ENCODE peak calls at places on chromosome 1, in nine cellular contexts. Q is H1, G is OCI-LY7, K is endothelial cell, J is A549, E is fibroblast of mammary gland, W is spleen, O is A673, U is GM13977. T is an unnamed sample.

GRCh38 chr1:66013371-66013770 is 220.7 kb downstream of the PDE4B start:
- DNase-seq in U (no peak), Q (no peak), K (no peak), O (no peak), G (no peak), E (no peak), J (no peak), W (no peak), T (no peak)

GRCh38 chr1:24555591-24556413 is at the start of gene NCMAP:
- DNase-seq in E (no peak), J (no peak), K (peak), O (no peak), Q (peak), G (peak), U (peak), W (peak), T (peak)

GRCh38 chr1:161195171-161195570 is 3.7 kb downstream of the ADAMTS4 start:
- DNase-seq in K (no peak), G (peak), J (no peak), O (no peak), E (no peak), W (peak), Q (no peak), U (no peak), T (no peak)

GRCh38 chr1:162538815-162539431 is 22.6 kb upstream of the UAP1 start:
- DNase-seq in J (no peak), K (no peak), Q (no peak), E (peak), O (peak), W (no peak), G (no peak), U (no peak), T (no peak)

GRCh38 chr1:192766009-192766625 is 42.7 kb upstream of the RGS2 start:
- DNase-seq in Q (no peak), W (no peak), G (no peak), O (no peak), J (no peak), U (no peak), E (no peak), K (no peak), T (no peak)

GRCh38 chr1:8495928-8496401 is 178.1 kb downstream of the SLC45A1 start:
- DNase-seq in O (no peak), W (no peak), J (no peak), G (peak), U (peak), K (no peak), E (peak), Q (no peak), T (no peak)

GRCh38 chr1:44507490-44508396 is 102.7 kb downstream of the RNF220 start:
- DNase-seq in J (no peak), G (no peak), O (no peak), U (no peak), K (no peak), W (no peak), Q (no peak), E (no peak), T (no peak)

GRCh38 chr1:60612790-60613189 is 469.6 kb upstream of the NFIA start:
- DNase-seq in Q (no peak), E (no peak), G (no peak), U (no peak), J (no peak), K (no peak), W (no peak), O (no peak), T (no peak)

GRCh38 chr1:36408479-36408878 is 10.8 kb upstream of the LSM10 start:
- DNase-seq in Q (no peak), U (no peak), E (peak), J (no peak), W (no peak), O (no peak), G (no peak), K (no peak), T (no peak)

GRCh38 chr1:84339503-84339902 is 38.0 kb downstream of the SAMD13 start:
- DNase-seq in J (no peak), O (no peak), E (peak), G (no peak), Q (no peak), K (no peak), W (no peak), U (no peak), T (no peak)

GRCh38 chr1:239387304-239388231 is 1.2 kb downstream of the CHRM3 start:
- DNase-seq in Q (peak), E (no peak), J (peak), K (peak), O (no peak), W (no peak), G (no peak), U (no peak), T (peak)

GRCh38 chr1:239388578-239388977 is 2.2 kb downstream of the CHRM3 start:
- DNase-seq in W (no peak), G (no peak), J (no peak), K (no peak), O (no peak), Q (no peak), U (no peak), E (no peak), T (no peak)

GRCh38 chr1:239389703-239390102 is 3.3 kb downstream of the CHRM3 start:
- DNase-seq in O (no peak), E (no peak), Q (no peak), J (no peak), W (no peak), K (no peak), G (no peak), U (no peak), T (no peak)

GRCh38 chr1:239383714-239384113 is 2.7 kb upstream of the CHRM3 start:
- DNase-seq in E (no peak), W (no peak), O (no peak), U (no peak), Q (no peak), K (no peak), G (no peak), J (no peak), T (no peak)

DNA sequence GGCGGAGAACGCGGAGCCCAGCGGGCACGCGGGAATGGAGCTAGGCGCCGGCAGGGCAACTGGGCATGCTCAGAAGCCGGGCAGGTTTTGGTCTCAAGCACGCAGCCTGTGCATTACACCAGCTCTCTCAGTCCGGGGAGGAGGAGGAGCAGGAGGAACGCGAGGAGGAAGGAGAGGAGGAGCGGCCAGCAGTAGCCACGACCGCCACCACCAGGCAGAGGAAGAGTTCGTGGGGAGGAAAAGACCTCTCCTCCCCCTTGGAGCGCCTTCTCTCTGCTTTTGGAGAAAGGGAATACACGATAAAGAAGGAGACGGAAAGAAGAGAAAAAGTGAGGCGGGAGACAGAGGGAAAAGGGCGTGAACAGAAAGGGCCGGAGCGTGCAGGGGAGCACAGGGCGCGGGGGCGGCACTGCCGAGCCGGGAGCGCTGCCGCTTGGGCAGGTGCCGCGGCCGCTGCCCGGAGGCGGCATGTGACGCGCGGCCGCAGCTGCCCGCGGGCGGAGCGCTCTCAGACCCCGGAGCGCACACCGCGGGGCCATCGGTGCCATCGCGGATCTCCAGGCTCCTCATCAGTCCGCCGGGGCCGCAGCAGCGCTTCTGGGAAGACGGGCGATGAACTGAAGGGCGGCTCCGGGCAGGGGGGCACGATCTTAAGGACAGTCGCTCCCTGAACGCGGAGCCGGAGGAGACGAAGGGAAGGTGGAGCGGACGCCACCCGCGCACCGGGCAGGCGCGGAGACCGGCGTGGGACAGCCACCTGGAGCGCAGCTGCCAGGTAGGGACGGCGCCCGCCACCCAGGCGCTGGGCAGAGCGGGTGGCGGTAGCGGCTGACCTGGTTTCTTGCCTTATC is at the start of gene CHRM3:
- DNase-seq in G (no peak), O (no peak), U (no peak), K (peak), J (peak), Q (peak), W (no peak), E (no peak), T (peak)
- TF ChIP-seq CTCF in G (no peak), O (no peak), U (no peak), K (no peak), J (no peak), Q (peak), W (no peak), E (no peak), T (peak)

DNA sequence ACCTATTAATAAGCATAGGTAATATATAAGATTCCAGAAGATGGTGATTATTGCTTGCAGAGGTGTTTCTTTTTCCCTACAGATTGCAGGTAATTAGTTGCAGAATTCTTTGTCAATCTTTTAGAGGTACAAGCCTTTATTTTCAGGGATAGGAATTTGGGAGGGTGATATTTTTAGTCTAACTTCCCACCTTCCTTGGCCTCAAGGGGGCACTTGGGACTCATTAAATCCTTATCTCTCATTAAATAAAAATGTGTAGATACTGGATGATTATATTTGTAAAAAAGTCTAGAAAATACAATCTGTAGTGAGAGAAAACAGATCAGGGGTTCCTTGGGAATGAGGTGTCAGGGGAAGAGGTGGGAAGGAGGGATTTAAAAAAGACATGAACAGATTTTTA is 179.2 kb downstream of the PATJ start:
- DNase-seq in K (no peak), G (no peak), Q (no peak), W (no peak), E (peak), O (peak), U (no peak), J (no peak), T (no peak)
- TF ChIP-seq CTCF in K (no peak), G (no peak), Q (no peak), W (no peak), E (peak), O (peak), U (no peak), J (no peak), T (no peak)

DNA sequence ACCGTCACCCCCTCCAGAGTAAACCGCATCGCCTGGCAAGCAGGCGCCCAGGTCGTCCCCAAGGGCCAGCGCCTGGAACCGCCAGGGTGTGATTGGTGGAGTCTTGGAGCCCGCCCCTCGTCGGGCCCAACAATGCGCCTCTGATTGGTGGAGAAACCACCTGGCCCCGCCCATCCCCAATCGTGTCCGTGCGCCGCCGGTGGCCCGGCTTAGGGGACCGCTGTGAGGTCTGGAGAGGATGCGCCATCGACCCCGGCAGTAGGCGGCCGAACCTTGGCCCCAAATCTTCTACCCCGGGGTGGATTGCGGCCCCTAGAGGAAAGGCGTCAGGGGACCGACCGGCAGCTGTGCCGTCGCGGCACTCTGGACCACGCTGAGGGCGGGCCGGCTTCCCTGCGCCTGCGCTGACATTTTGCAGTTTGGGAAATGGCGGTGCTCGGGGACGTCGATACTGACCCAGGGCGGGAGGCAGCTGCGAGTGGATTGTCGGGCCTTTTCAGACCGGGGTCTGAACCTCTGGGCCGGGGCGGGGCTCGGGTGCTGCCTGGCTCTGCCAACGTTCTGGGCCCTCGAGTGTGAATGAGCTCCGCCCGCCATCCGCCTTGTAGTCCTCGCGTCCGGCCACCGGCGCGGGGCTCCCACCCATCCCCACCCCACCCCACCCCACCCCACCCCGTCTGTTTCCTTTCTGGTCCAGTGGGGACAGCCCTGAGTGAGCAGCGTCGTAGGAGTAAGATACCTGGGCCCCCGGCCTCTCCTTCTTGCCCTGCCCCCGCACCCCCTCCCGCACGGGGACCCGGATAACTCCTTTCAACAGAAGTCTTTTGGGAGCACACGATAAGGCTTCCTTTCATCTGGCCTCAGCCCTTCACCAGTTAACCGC is 34.2 kb downstream of the SLC2A1 start:
- DNase-seq in J (peak), G (peak), U (peak), E (peak), Q (peak), O (peak), W (peak), K (peak), T (peak)
- TF ChIP-seq CTCF in J (no peak), G (peak), U (no peak), E (no peak), Q (no peak), O (no peak), W (no peak), K (peak), T (peak)

GRCh38 chr1:234311414-234311813 is 61.8 kb upstream of the COA6 start:
- DNase-seq in O (no peak), J (no peak), K (no peak), W (no peak), Q (no peak), E (no peak), G (no peak), U (no peak), T (no peak)
- TF ChIP-seq CTCF in O (no peak), J (no peak), K (no peak), W (no peak), Q (no peak), E (no peak), G (no peak), U (no peak), T (no peak)